ENCODE peak calls at places on chromosomes 11 and 22, in nine cellular contexts. K, R, Q, U, W, T, H, P and M are unnamed samples.

GRCh38 chr11:8531982-8532381 is 62.0 kb downstream of the STK33 start:
- ATAC-seq in K (no peak), R (no peak), Q (no peak), U (no peak), W (no peak), T (no peak), H (no peak), P (no peak), M (no peak)

GRCh38 chr11:122637538-122637937 is 18.0 kb upstream of the UBASH3B start:
- ATAC-seq in K (peak; percentile 20), R (no peak), Q (no peak), U (no peak), W (peak; percentile 57), T (peak; percentile 54), H (no peak), P (no peak), M (no peak)

GRCh38 chr11:119832536-119832935 is 103.5 kb upstream of the NECTIN1 start:
- ATAC-seq in K (peak; percentile 96), R (peak; percentile 91), Q (no peak), U (peak; percentile 48), W (no peak), T (peak; percentile 37), H (peak; percentile 64), P (no peak), M (peak; percentile 46)

GRCh38 chr11:24496728-24497396 is at the start of gene LUZP2:
- ATAC-seq in K (peak; percentile 75), R (peak; percentile 93), Q (peak; percentile 70), U (peak; percentile 44), W (no peak), T (peak; percentile 18), H (peak; percentile 73), P (no peak), M (peak; percentile 50)

GRCh38 chr11:47552086-47552580 is 799 bp downstream of the CELF1 start:
- ATAC-seq in K (peak; percentile 20), R (peak; percentile 39), Q (peak; percentile 40), U (peak; percentile 3), W (peak; percentile 12), T (peak; percentile 20), H (peak; percentile 17), P (no peak), M (peak; percentile 1)

GRCh38 chr11:1531961-1532586 is 40.0 kb downstream of the DUSP8 start:
- ATAC-seq in K (peak; percentile 23), R (peak; percentile 9), Q (no peak), U (peak; percentile 91), W (no peak), T (peak; percentile 93), H (peak; percentile 11), P (no peak), M (peak; percentile 68)

GRCh38 chr22:45503816-45504702 is 1.4 kb downstream of the FBLN1 start:
- ATAC-seq in K (no peak), R (no peak), Q (no peak), U (no peak), W (peak; percentile 25), T (no peak), H (no peak), P (no peak), M (no peak)

GRCh38 chr11:723120-723883 is 17.3 kb downstream of the EPS8L2 start:
- ATAC-seq in K (no peak), R (no peak), Q (peak; percentile 6), U (no peak), W (peak; percentile 20), T (peak; percentile 25), H (no peak), P (no peak), M (no peak)

GRCh38 chr11:69002743-69003231 is 10.3 kb downstream of the MRGPRF start:
- ATAC-seq in K (no peak), R (no peak), Q (no peak), U (no peak), W (no peak), T (no peak), H (no peak), P (no peak), M (no peak)

GRCh38 chr11:35157814-35158213 is 18.8 kb downstream of the CD44 start:
- ATAC-seq in K (no peak), R (no peak), Q (no peak), U (no peak), W (no peak), T (peak; percentile 29), H (no peak), P (no peak), M (no peak)

GRCh38 chr22:32920032-32920628 is 118.6 kb downstream of the TIMP3 start:
- ATAC-seq in K (peak; percentile 46), R (peak; percentile 71), Q (no peak), U (peak; percentile 93), W (no peak), T (peak; percentile 79), H (peak; percentile 29), P (no peak), M (peak; percentile 82)

GRCh38 chr11:8581300-8581699 is 12.7 kb downstream of the STK33 start:
- ATAC-seq in K (no peak), R (no peak), Q (no peak), U (no peak), W (no peak), T (no peak), H (no peak), P (no peak), M (no peak)

GRCh38 chr11:73729594-73730206 is 31.2 kb downstream of the RAB6A start:
- ATAC-seq in K (no peak), R (no peak), Q (peak; percentile 78), U (no peak), W (no peak), T (no peak), H (peak; percentile 53), P (peak; percentile 39), M (no peak)

GRCh38 chr11:13924801-13925327 is 37.7 kb upstream of the SPON1 start:
- ATAC-seq in K (peak; percentile 15), R (peak; percentile 34), Q (no peak), U (peak; percentile 58), W (no peak), T (peak; percentile 28), H (peak; percentile 86), P (no peak), M (peak; percentile 41)

GRCh38 chr22:43854151-43854785 is 8.0 kb downstream of the SULT4A1 start:
- ATAC-seq in K (no peak), R (no peak), Q (no peak), U (no peak), W (no peak), T (no peak), H (no peak), P (no peak), M (no peak)

GRCh38 chr11:22930816-22931594 is 70.7 kb upstream of the CCDC179 start:
- ATAC-seq in K (no peak), R (no peak), Q (no peak), U (no peak), W (peak; percentile 36), T (no peak), H (no peak), P (no peak), M (no peak)

GRCh38 chr22:23565942-23566715 is 14.0 kb downstream of the IGLL1 start:
- ATAC-seq in K (peak; percentile 10), R (peak; percentile 33), Q (no peak), U (no peak), W (no peak), T (no peak), H (peak; percentile 16), P (no peak), M (no peak)

GRCh38 chr22:27667121-27667843 is 134.3 kb downstream of the MN1 start:
- ATAC-seq in K (no peak), R (peak; percentile 31), Q (no peak), U (no peak), W (no peak), T (no peak), H (no peak), P (no peak), M (no peak)

GRCh38 chr11:9219572-9219971 is 45.6 kb downstream of the DENND5A start:
- ATAC-seq in K (no peak), R (peak; percentile 21), Q (no peak), U (peak; percentile 59), W (no peak), T (no peak), H (no peak), P (no peak), M (peak; percentile 87)

GRCh38 chr11:74288161-74288560 is 23.3 kb downstream of the P4HA3 start:
- ATAC-seq in K (peak; percentile 25), R (peak; percentile 83), Q (peak; percentile 96), U (no peak), W (peak; percentile 85), T (peak; percentile 42), H (no peak), P (no peak), M (peak; percentile 80)

GRCh38 chr11:61971177-61972111 is 4.0 kb upstream of the FTH1 start:
- ATAC-seq in K (peak; percentile 54), R (peak; percentile 54), Q (peak; percentile 69), U (peak; percentile 70), W (no peak), T (peak; percentile 85), H (peak; percentile 72), P (no peak), M (peak; percentile 87)

GRCh38 chr11:109085708-109086373 is 336.1 kb upstream of the C11orf87 start:
- ATAC-seq in K (no peak), R (no peak), Q (no peak), U (peak; percentile 94), W (no peak), T (peak; percentile 79), H (no peak), P (no peak), M (peak; percentile 63)

GRCh38 chr11:117071344-117071787 is 26.9 kb downstream of the SIK3 start:
- ATAC-seq in K (peak; percentile 70), R (no peak), Q (peak; percentile 59), U (peak; percentile 54), W (no peak), T (peak; percentile 64), H (peak; percentile 31), P (no peak), M (no peak)

GRCh38 chr11:75689861-75690641 is 21.2 kb upstream of the MAP6 start:
- ATAC-seq in K (peak; percentile 24), R (peak; percentile 32), Q (no peak), U (no peak), W (peak; percentile 64), T (no peak), H (peak; percentile 52), P (peak; percentile 75), M (no peak)

GRCh38 chr22:50576070-50576469 is 2.2 kb downstream of the CPT1B start:
- ATAC-seq in K (peak; percentile 41), R (peak; percentile 10), Q (peak; percentile 63), U (no peak), W (no peak), T (peak; percentile 44), H (no peak), P (no peak), M (no peak)

GRCh38 chr11:102798012-102798746 is at the start of gene MMP1:
- ATAC-seq in K (peak; percentile 19), R (peak; percentile 25), Q (no peak), U (no peak), W (no peak), T (no peak), H (no peak), P (no peak), M (no peak)

GRCh38 chr11:34654491-34655334 is 33.8 kb downstream of the EHF start:
- ATAC-seq in K (peak; percentile 34), R (peak; percentile 60), Q (peak; percentile 85), U (peak; percentile 51), W (no peak), T (no peak), H (peak; percentile 87), P (no peak), M (peak; percentile 57)

GRCh38 chr11:119303227-119303718 is 13.7 kb downstream of the MCAM start:
- ATAC-seq in K (no peak), R (no peak), Q (no peak), U (no peak), W (no peak), T (no peak), H (no peak), P (no peak), M (no peak)

GRCh38 chr22:41638748-41639147 is 17.7 kb downstream of the XRCC6 start:
- ATAC-seq in K (no peak), R (peak; percentile 76), Q (peak; percentile 54), U (peak; percentile 15), W (no peak), T (no peak), H (peak; percentile 58), P (no peak), M (no peak)

GRCh38 chr11:645536-645935 is 8.5 kb downstream of the DRD4 start:
- ATAC-seq in K (no peak), R (no peak), Q (no peak), U (no peak), W (no peak), T (no peak), H (no peak), P (no peak), M (no peak)

GRCh38 chr11:72780291-72781062 is 13.4 kb downstream of the STARD10 start:
- ATAC-seq in K (no peak), R (no peak), Q (no peak), U (no peak), W (no peak), T (no peak), H (no peak), P (no peak), M (no peak)